ENCODE peak calls at places on chromosome 19, in nine cellular contexts. One of them, this sample, is unnamed.
A peak's percentile ranks its signal among the peaks of the same experiment; 100 is the strongest.

GRCh38 chr19:42816901-42817300 is 51.4 kb upstream of the PSG8 start:
- DNase-seq in right atrium auricular region: no peak
- DNase-seq in NAMALWA: no peak
- DNase-seq in nephron progenitor cell: no peak
- DNase-seq in activated CD8-positive, alpha-beta memory T cell treated with anti-CD3 and anti-CD28 coated beads for 4 hours: no peak
- DNase-seq in activated T-cell treated with anti-CD3 and anti-CD28 coated beads, Interleukin-2, amount 50 U/mL, for 72 hours: no peak
- DNase-seq in CD4-positive, alpha-beta memory T cell: no peak
- DNase-seq in ELR: peak; percentile 17
- DNase-seq in tibial artery: no peak
- DNase-seq in this sample: no peak

GRCh38 chr19:16326401-16327130 is 1.9 kb downstream of the KLF2 start:
- DNase-seq in ELR: no peak
- DNase-seq in nephron progenitor cell: peak; percentile 19
- DNase-seq in right atrium auricular region: no peak
- DNase-seq in activated T-cell treated with anti-CD3 and anti-CD28 coated beads, Interleukin-2, amount 50 U/mL, for 72 hours: peak; percentile 24
- DNase-seq in NAMALWA: no peak
- DNase-seq in tibial artery: no peak
- DNase-seq in CD4-positive, alpha-beta memory T cell: peak; percentile 68
- DNase-seq in activated CD8-positive, alpha-beta memory T cell treated with anti-CD3 and anti-CD28 coated beads for 4 hours: no peak
- DNase-seq in this sample: peak; percentile 76

GRCh38 chr19:53094749-53095575 is 8.3 kb downstream of the ZNF160 start:
- DNase-seq in activated T-cell treated with anti-CD3 and anti-CD28 coated beads, Interleukin-2, amount 50 U/mL, for 72 hours: no peak
- DNase-seq in activated CD8-positive, alpha-beta memory T cell treated with anti-CD3 and anti-CD28 coated beads for 4 hours: no peak
- DNase-seq in CD4-positive, alpha-beta memory T cell: no peak
- DNase-seq in NAMALWA: no peak
- DNase-seq in nephron progenitor cell: no peak
- DNase-seq in ELR: no peak
- DNase-seq in right atrium auricular region: no peak
- DNase-seq in tibial artery: no peak
- DNase-seq in this sample: no peak

GRCh38 chr19:31135841-31136240 is 213.4 kb downstream of the TSHZ3 start:
- DNase-seq in nephron progenitor cell: no peak
- DNase-seq in tibial artery: no peak
- DNase-seq in ELR: peak; percentile 71
- DNase-seq in right atrium auricular region: no peak
- DNase-seq in activated T-cell treated with anti-CD3 and anti-CD28 coated beads, Interleukin-2, amount 50 U/mL, for 72 hours: no peak
- DNase-seq in CD4-positive, alpha-beta memory T cell: no peak
- DNase-seq in activated CD8-positive, alpha-beta memory T cell treated with anti-CD3 and anti-CD28 coated beads for 4 hours: no peak
- DNase-seq in NAMALWA: no peak
- DNase-seq in this sample: no peak

GRCh38 chr19:2528543-2529173 is 52.7 kb downstream of the GADD45B start:
- DNase-seq in NAMALWA: no peak
- DNase-seq in right atrium auricular region: no peak
- DNase-seq in tibial artery: no peak
- DNase-seq in ELR: no peak
- DNase-seq in CD4-positive, alpha-beta memory T cell: no peak
- DNase-seq in nephron progenitor cell: no peak
- DNase-seq in activated CD8-positive, alpha-beta memory T cell treated with anti-CD3 and anti-CD28 coated beads for 4 hours: no peak
- DNase-seq in activated T-cell treated with anti-CD3 and anti-CD28 coated beads, Interleukin-2, amount 50 U/mL, for 72 hours: no peak
- DNase-seq in this sample: no peak

GRCh38 chr19:3370214-3370720 is 3.9 kb downstream of the NFIC start:
- DNase-seq in nephron progenitor cell: no peak
- DNase-seq in tibial artery: no peak
- DNase-seq in CD4-positive, alpha-beta memory T cell: no peak
- DNase-seq in NAMALWA: no peak
- DNase-seq in right atrium auricular region: no peak
- DNase-seq in ELR: no peak
- DNase-seq in activated T-cell treated with anti-CD3 and anti-CD28 coated beads, Interleukin-2, amount 50 U/mL, for 72 hours: no peak
- DNase-seq in activated CD8-positive, alpha-beta memory T cell treated with anti-CD3 and anti-CD28 coated beads for 4 hours: no peak
- DNase-seq in this sample: no peak

GRCh38 chr19:3517638-3518037 is 11.5 kb downstream of the FZR1 start:
- DNase-seq in nephron progenitor cell: no peak
- DNase-seq in ELR: no peak
- DNase-seq in NAMALWA: no peak
- DNase-seq in activated CD8-positive, alpha-beta memory T cell treated with anti-CD3 and anti-CD28 coated beads for 4 hours: no peak
- DNase-seq in activated T-cell treated with anti-CD3 and anti-CD28 coated beads, Interleukin-2, amount 50 U/mL, for 72 hours: no peak
- DNase-seq in right atrium auricular region: no peak
- DNase-seq in tibial artery: no peak
- DNase-seq in CD4-positive, alpha-beta memory T cell: no peak
- DNase-seq in this sample: no peak

GRCh38 chr19:6632002-6632621 is 37.8 kb downstream of the TNFSF14 start:
- DNase-seq in nephron progenitor cell: peak; percentile 74
- DNase-seq in activated T-cell treated with anti-CD3 and anti-CD28 coated beads, Interleukin-2, amount 50 U/mL, for 72 hours: peak; percentile 91
- DNase-seq in activated CD8-positive, alpha-beta memory T cell treated with anti-CD3 and anti-CD28 coated beads for 4 hours: peak; percentile 82
- DNase-seq in ELR: peak; percentile 83
- DNase-seq in right atrium auricular region: peak; percentile 75
- DNase-seq in NAMALWA: peak; percentile 93
- DNase-seq in CD4-positive, alpha-beta memory T cell: peak; percentile 86
- DNase-seq in tibial artery: no peak
- DNase-seq in this sample: peak; percentile 82

GRCh38 chr19:15532779-15533521 is 24.6 kb downstream of the CYP4F22 start:
- DNase-seq in activated T-cell treated with anti-CD3 and anti-CD28 coated beads, Interleukin-2, amount 50 U/mL, for 72 hours: peak; percentile 10
- DNase-seq in right atrium auricular region: no peak
- DNase-seq in tibial artery: no peak
- DNase-seq in CD4-positive, alpha-beta memory T cell: no peak
- DNase-seq in ELR: no peak
- DNase-seq in nephron progenitor cell: no peak
- DNase-seq in activated CD8-positive, alpha-beta memory T cell treated with anti-CD3 and anti-CD28 coated beads for 4 hours: no peak
- DNase-seq in NAMALWA: no peak
- DNase-seq in this sample: no peak

GRCh38 chr19:8641908-8642547 is 11.6 kb downstream of the NFILZ start:
- DNase-seq in activated CD8-positive, alpha-beta memory T cell treated with anti-CD3 and anti-CD28 coated beads for 4 hours: no peak
- DNase-seq in CD4-positive, alpha-beta memory T cell: peak; percentile 46
- DNase-seq in activated T-cell treated with anti-CD3 and anti-CD28 coated beads, Interleukin-2, amount 50 U/mL, for 72 hours: no peak
- DNase-seq in ELR: peak; percentile 59
- DNase-seq in right atrium auricular region: no peak
- DNase-seq in tibial artery: no peak
- DNase-seq in NAMALWA: peak; percentile 70
- DNase-seq in nephron progenitor cell: no peak
- DNase-seq in this sample: peak; percentile 67

GRCh38 chr19:49691243-49692101 is 556 bp downstream of the CPT1C start:
- DNase-seq in activated T-cell treated with anti-CD3 and anti-CD28 coated beads, Interleukin-2, amount 50 U/mL, for 72 hours: no peak
- DNase-seq in CD4-positive, alpha-beta memory T cell: no peak
- DNase-seq in tibial artery: no peak
- DNase-seq in NAMALWA: no peak
- DNase-seq in right atrium auricular region: no peak
- DNase-seq in ELR: peak; percentile 83
- DNase-seq in nephron progenitor cell: peak; percentile 86
- DNase-seq in activated CD8-positive, alpha-beta memory T cell treated with anti-CD3 and anti-CD28 coated beads for 4 hours: no peak
- DNase-seq in this sample: no peak

GRCh38 chr19:10749435-10750384 is 31.8 kb downstream of the DNM2 start:
- DNase-seq in nephron progenitor cell: no peak
- DNase-seq in ELR: no peak
- DNase-seq in activated CD8-positive, alpha-beta memory T cell treated with anti-CD3 and anti-CD28 coated beads for 4 hours: no peak
- DNase-seq in CD4-positive, alpha-beta memory T cell: no peak
- DNase-seq in tibial artery: no peak
- DNase-seq in NAMALWA: no peak
- DNase-seq in right atrium auricular region: no peak
- DNase-seq in activated T-cell treated with anti-CD3 and anti-CD28 coated beads, Interleukin-2, amount 50 U/mL, for 72 hours: no peak
- DNase-seq in this sample: no peak

GRCh38 chr19:37975071-37975470 is 68.1 kb downstream of the SIPA1L3 start:
- DNase-seq in activated T-cell treated with anti-CD3 and anti-CD28 coated beads, Interleukin-2, amount 50 U/mL, for 72 hours: no peak
- DNase-seq in CD4-positive, alpha-beta memory T cell: no peak
- DNase-seq in ELR: no peak
- DNase-seq in NAMALWA: peak; percentile 67
- DNase-seq in nephron progenitor cell: no peak
- DNase-seq in right atrium auricular region: no peak
- DNase-seq in activated CD8-positive, alpha-beta memory T cell treated with anti-CD3 and anti-CD28 coated beads for 4 hours: no peak
- DNase-seq in tibial artery: no peak
- DNase-seq in this sample: no peak

GRCh38 chr19:1624458-1624857 is 19.2 kb upstream of the UQCR11 start:
- DNase-seq in CD4-positive, alpha-beta memory T cell: peak; percentile 36
- DNase-seq in nephron progenitor cell: peak; percentile 72
- DNase-seq in NAMALWA: peak; percentile 52
- DNase-seq in activated CD8-positive, alpha-beta memory T cell treated with anti-CD3 and anti-CD28 coated beads for 4 hours: peak; percentile 28
- DNase-seq in right atrium auricular region: no peak
- DNase-seq in activated T-cell treated with anti-CD3 and anti-CD28 coated beads, Interleukin-2, amount 50 U/mL, for 72 hours: peak; percentile 49
- DNase-seq in ELR: peak; percentile 63
- DNase-seq in tibial artery: no peak
- DNase-seq in this sample: peak; percentile 26

GRCh38 chr19:18830488-18830887 is 1.3 kb upstream of the UPF1 start:
- DNase-seq in nephron progenitor cell: no peak
- DNase-seq in CD4-positive, alpha-beta memory T cell: no peak
- DNase-seq in activated CD8-positive, alpha-beta memory T cell treated with anti-CD3 and anti-CD28 coated beads for 4 hours: no peak
- DNase-seq in tibial artery: no peak
- DNase-seq in ELR: no peak
- DNase-seq in right atrium auricular region: no peak
- DNase-seq in activated T-cell treated with anti-CD3 and anti-CD28 coated beads, Interleukin-2, amount 50 U/mL, for 72 hours: no peak
- DNase-seq in NAMALWA: no peak
- DNase-seq in this sample: no peak

GRCh38 chr19:55683449-55684261 is 8.6 kb downstream of the EPN1 start:
- DNase-seq in ELR: no peak
- DNase-seq in activated CD8-positive, alpha-beta memory T cell treated with anti-CD3 and anti-CD28 coated beads for 4 hours: no peak
- DNase-seq in CD4-positive, alpha-beta memory T cell: no peak
- DNase-seq in right atrium auricular region: no peak
- DNase-seq in tibial artery: no peak
- DNase-seq in NAMALWA: no peak
- DNase-seq in nephron progenitor cell: no peak
- DNase-seq in activated T-cell treated with anti-CD3 and anti-CD28 coated beads, Interleukin-2, amount 50 U/mL, for 72 hours: no peak
- DNase-seq in this sample: no peak

GRCh38 chr19:44737238-44738160 is 11.0 kb upstream of the BCL3 start:
- DNase-seq in right atrium auricular region: no peak
- DNase-seq in activated T-cell treated with anti-CD3 and anti-CD28 coated beads, Interleukin-2, amount 50 U/mL, for 72 hours: no peak
- DNase-seq in NAMALWA: no peak
- DNase-seq in ELR: no peak
- DNase-seq in nephron progenitor cell: no peak
- DNase-seq in activated CD8-positive, alpha-beta memory T cell treated with anti-CD3 and anti-CD28 coated beads for 4 hours: no peak
- DNase-seq in tibial artery: no peak
- DNase-seq in CD4-positive, alpha-beta memory T cell: no peak
- DNase-seq in this sample: peak; percentile 48

GRCh38 chr19:10603873-10604459 is 16.9 kb upstream of the AP1M2 start:
- DNase-seq in activated CD8-positive, alpha-beta memory T cell treated with anti-CD3 and anti-CD28 coated beads for 4 hours: no peak
- DNase-seq in right atrium auricular region: peak; percentile 65
- DNase-seq in tibial artery: peak; percentile 80
- DNase-seq in CD4-positive, alpha-beta memory T cell: peak; percentile 40
- DNase-seq in ELR: no peak
- DNase-seq in nephron progenitor cell: no peak
- DNase-seq in NAMALWA: peak; percentile 95
- DNase-seq in activated T-cell treated with anti-CD3 and anti-CD28 coated beads, Interleukin-2, amount 50 U/mL, for 72 hours: peak; percentile 34
- DNase-seq in this sample: peak; percentile 72

GRCh38 chr19:36114763-36115452 is at the start of gene POLR2I:
- DNase-seq in right atrium auricular region: peak; percentile 100
- DNase-seq in tibial artery: peak; percentile 100
- DNase-seq in activated CD8-positive, alpha-beta memory T cell treated with anti-CD3 and anti-CD28 coated beads for 4 hours: peak; percentile 96
- DNase-seq in ELR: peak; percentile 100
- DNase-seq in CD4-positive, alpha-beta memory T cell: peak; percentile 99
- DNase-seq in activated T-cell treated with anti-CD3 and anti-CD28 coated beads, Interleukin-2, amount 50 U/mL, for 72 hours: peak; percentile 97
- DNase-seq in NAMALWA: peak; percentile 100
- DNase-seq in nephron progenitor cell: peak; percentile 99
- DNase-seq in this sample: peak; percentile 100

GRCh38 chr19:8132858-8133458 is 16.4 kb downstream of the FBN3 start:
- DNase-seq in ELR: no peak
- DNase-seq in right atrium auricular region: no peak
- DNase-seq in activated CD8-positive, alpha-beta memory T cell treated with anti-CD3 and anti-CD28 coated beads for 4 hours: no peak
- DNase-seq in CD4-positive, alpha-beta memory T cell: no peak
- DNase-seq in NAMALWA: no peak
- DNase-seq in nephron progenitor cell: no peak
- DNase-seq in tibial artery: no peak
- DNase-seq in activated T-cell treated with anti-CD3 and anti-CD28 coated beads, Interleukin-2, amount 50 U/mL, for 72 hours: no peak
- DNase-seq in this sample: no peak

GRCh38 chr19:45641274-45642105 is 2.3 kb upstream of the EML2 start:
- DNase-seq in activated T-cell treated with anti-CD3 and anti-CD28 coated beads, Interleukin-2, amount 50 U/mL, for 72 hours: peak; percentile 90
- DNase-seq in ELR: peak; percentile 95
- DNase-seq in right atrium auricular region: peak; percentile 78
- DNase-seq in NAMALWA: peak; percentile 98
- DNase-seq in tibial artery: peak; percentile 87
- DNase-seq in nephron progenitor cell: peak; percentile 91
- DNase-seq in activated CD8-positive, alpha-beta memory T cell treated with anti-CD3 and anti-CD28 coated beads for 4 hours: peak; percentile 32
- DNase-seq in CD4-positive, alpha-beta memory T cell: peak; percentile 44
- DNase-seq in this sample: peak; percentile 88

GRCh38 chr19:7188682-7189629 is 105.3 kb downstream of the INSR start:
- DNase-seq in CD4-positive, alpha-beta memory T cell: no peak
- DNase-seq in ELR: no peak
- DNase-seq in activated CD8-positive, alpha-beta memory T cell treated with anti-CD3 and anti-CD28 coated beads for 4 hours: no peak
- DNase-seq in NAMALWA: no peak
- DNase-seq in nephron progenitor cell: no peak
- DNase-seq in right atrium auricular region: no peak
- DNase-seq in tibial artery: no peak
- DNase-seq in activated T-cell treated with anti-CD3 and anti-CD28 coated beads, Interleukin-2, amount 50 U/mL, for 72 hours: no peak
- DNase-seq in this sample: no peak

GRCh38 chr19:35048911-35049411 is 7.4 kb downstream of the HPN start:
- DNase-seq in activated CD8-positive, alpha-beta memory T cell treated with anti-CD3 and anti-CD28 coated beads for 4 hours: no peak
- DNase-seq in CD4-positive, alpha-beta memory T cell: no peak
- DNase-seq in NAMALWA: no peak
- DNase-seq in right atrium auricular region: no peak
- DNase-seq in nephron progenitor cell: no peak
- DNase-seq in tibial artery: no peak
- DNase-seq in ELR: no peak
- DNase-seq in activated T-cell treated with anti-CD3 and anti-CD28 coated beads, Interleukin-2, amount 50 U/mL, for 72 hours: no peak
- DNase-seq in this sample: no peak

GRCh38 chr19:12364391-12365093 is 941 bp downstream of the ZNF442 start:
- DNase-seq in activated CD8-positive, alpha-beta memory T cell treated with anti-CD3 and anti-CD28 coated beads for 4 hours: no peak
- DNase-seq in nephron progenitor cell: peak; percentile 29
- DNase-seq in activated T-cell treated with anti-CD3 and anti-CD28 coated beads, Interleukin-2, amount 50 U/mL, for 72 hours: no peak
- DNase-seq in right atrium auricular region: peak; percentile 60
- DNase-seq in tibial artery: peak; percentile 66
- DNase-seq in CD4-positive, alpha-beta memory T cell: peak; percentile 4
- DNase-seq in NAMALWA: no peak
- DNase-seq in ELR: peak; percentile 40
- DNase-seq in this sample: no peak

GRCh38 chr19:35562336-35562735 is 1.1 kb downstream of the ATP4A start:
- DNase-seq in activated CD8-positive, alpha-beta memory T cell treated with anti-CD3 and anti-CD28 coated beads for 4 hours: no peak
- DNase-seq in nephron progenitor cell: no peak
- DNase-seq in ELR: no peak
- DNase-seq in right atrium auricular region: no peak
- DNase-seq in activated T-cell treated with anti-CD3 and anti-CD28 coated beads, Interleukin-2, amount 50 U/mL, for 72 hours: no peak
- DNase-seq in CD4-positive, alpha-beta memory T cell: no peak
- DNase-seq in NAMALWA: no peak
- DNase-seq in tibial artery: no peak
- DNase-seq in this sample: no peak

GRCh38 chr19:49921871-49922755 is 6.9 kb upstream of the ATF5 start:
- DNase-seq in nephron progenitor cell: no peak
- DNase-seq in CD4-positive, alpha-beta memory T cell: no peak
- DNase-seq in tibial artery: no peak
- DNase-seq in right atrium auricular region: no peak
- DNase-seq in NAMALWA: no peak
- DNase-seq in activated T-cell treated with anti-CD3 and anti-CD28 coated beads, Interleukin-2, amount 50 U/mL, for 72 hours: peak; percentile 50
- DNase-seq in ELR: peak; percentile 58
- DNase-seq in activated CD8-positive, alpha-beta memory T cell treated with anti-CD3 and anti-CD28 coated beads for 4 hours: no peak
- DNase-seq in this sample: no peak

GRCh38 chr19:34733826-34734600 is at the start of gene ZNF181:
- DNase-seq in ELR: peak; percentile 89
- DNase-seq in right atrium auricular region: peak; percentile 94
- DNase-seq in tibial artery: peak; percentile 93
- DNase-seq in activated T-cell treated with anti-CD3 and anti-CD28 coated beads, Interleukin-2, amount 50 U/mL, for 72 hours: peak; percentile 81
- DNase-seq in CD4-positive, alpha-beta memory T cell: peak; percentile 82
- DNase-seq in nephron progenitor cell: peak; percentile 84
- DNase-seq in NAMALWA: peak; percentile 79
- DNase-seq in activated CD8-positive, alpha-beta memory T cell treated with anti-CD3 and anti-CD28 coated beads for 4 hours: peak; percentile 64
- DNase-seq in this sample: peak; percentile 77

GRCh38 chr19:54573330-54573872 is at the start of gene LILRA2:
- DNase-seq in NAMALWA: no peak
- DNase-seq in CD4-positive, alpha-beta memory T cell: no peak
- DNase-seq in nephron progenitor cell: no peak
- DNase-seq in ELR: no peak
- DNase-seq in activated T-cell treated with anti-CD3 and anti-CD28 coated beads, Interleukin-2, amount 50 U/mL, for 72 hours: no peak
- DNase-seq in activated CD8-positive, alpha-beta memory T cell treated with anti-CD3 and anti-CD28 coated beads for 4 hours: no peak
- DNase-seq in tibial artery: no peak
- DNase-seq in right atrium auricular region: no peak
- DNase-seq in this sample: no peak

GRCh38 chr19:33722456-33723239 is 74.0 kb upstream of the KCTD15 start:
- DNase-seq in ELR: no peak
- DNase-seq in activated CD8-positive, alpha-beta memory T cell treated with anti-CD3 and anti-CD28 coated beads for 4 hours: no peak
- DNase-seq in activated T-cell treated with anti-CD3 and anti-CD28 coated beads, Interleukin-2, amount 50 U/mL, for 72 hours: no peak
- DNase-seq in CD4-positive, alpha-beta memory T cell: no peak
- DNase-seq in NAMALWA: no peak
- DNase-seq in tibial artery: no peak
- DNase-seq in nephron progenitor cell: no peak
- DNase-seq in right atrium auricular region: no peak
- DNase-seq in this sample: no peak

GRCh38 chr19:57171551-57172081 is 4.3 kb upstream of the DUXA start:
- DNase-seq in CD4-positive, alpha-beta memory T cell: peak; percentile 43
- DNase-seq in activated T-cell treated with anti-CD3 and anti-CD28 coated beads, Interleukin-2, amount 50 U/mL, for 72 hours: peak; percentile 43
- DNase-seq in nephron progenitor cell: peak; percentile 52
- DNase-seq in activated CD8-positive, alpha-beta memory T cell treated with anti-CD3 and anti-CD28 coated beads for 4 hours: no peak
- DNase-seq in NAMALWA: no peak
- DNase-seq in right atrium auricular region: peak; percentile 63
- DNase-seq in ELR: peak; percentile 53
- DNase-seq in tibial artery: no peak
- DNase-seq in this sample: peak; percentile 55

GRCh38 chr19:41843371-41843770 is 1.1 kb downstream of the LYPD4 start:
- DNase-seq in tibial artery: peak; percentile 4
- DNase-seq in nephron progenitor cell: no peak
- DNase-seq in CD4-positive, alpha-beta memory T cell: no peak
- DNase-seq in activated T-cell treated with anti-CD3 and anti-CD28 coated beads, Interleukin-2, amount 50 U/mL, for 72 hours: no peak
- DNase-seq in ELR: no peak
- DNase-seq in NAMALWA: no peak
- DNase-seq in activated CD8-positive, alpha-beta memory T cell treated with anti-CD3 and anti-CD28 coated beads for 4 hours: no peak
- DNase-seq in right atrium auricular region: no peak
- DNase-seq in this sample: no peak

This sample was measured in immature natural killer cell.